ENCODE peak calls at places on chromosomes 3 and 15, in five cellular contexts. Y, U, S, T and Q are unnamed samples.

GRCh38 chr3:194462936-194463335 is 23.9 kb downstream of the ATP13A3 start:
- DNase-seq in T (no peak), U (no peak), Y (no peak), S (no peak), Q (no peak)

GRCh38 chr3:125150525-125151436 is 61.8 kb downstream of the SLC12A8 start:
- DNase-seq in Y (peak), T (peak), U (no peak), S (peak), Q (no peak)

GRCh38 chr15:25670025-25670554 is 193.0 kb downstream of the ATP10A start:
- DNase-seq in Y (no peak), T (no peak), S (peak), U (no peak), Q (peak)

GRCh38 chr15:98866503-98866902 is 141.1 kb downstream of the PGPEP1L start:
- DNase-seq in T (no peak), S (no peak), U (no peak), Y (no peak), Q (no peak)

GRCh38 chr3:128338536-128339400 is 127.9 kb downstream of the DNAJB8 start:
- DNase-seq in S (peak), Y (no peak), T (no peak), U (no peak), Q (no peak)

GRCh38 chr15:68447209-68447608 is 15.2 kb upstream of the ITGA11 start:
- DNase-seq in S (no peak), T (no peak), Y (no peak), U (no peak), Q (no peak)

GRCh38 chr3:113285226-113285625 is 73.9 kb downstream of the BOC start:
- DNase-seq in T (no peak), S (no peak), Y (no peak), U (no peak), Q (no peak)

GRCh38 chr15:36271048-36271447 is 308.4 kb upstream of the CDIN1 start:
- DNase-seq in Y (no peak), U (no peak), T (no peak), S (peak), Q (no peak)

GRCh38 chr3:133276594-133276993 is 123.3 kb upstream of the BFSP2 start:
- DNase-seq in U (no peak), T (no peak), S (no peak), Y (no peak), Q (no peak)

GRCh38 chr3:159898147-159898546 is 90.5 kb upstream of the IL12A start:
- DNase-seq in Y (no peak), S (no peak), U (no peak), T (no peak), Q (no peak)

GRCh38 chr3:72818915-72819314 is 29.3 kb downstream of the SHQ1 start:
- DNase-seq in S (no peak), U (no peak), T (no peak), Y (no peak), Q (no peak)

GRCh38 chr3:69948246-69948862 is 51.2 kb upstream of the SAMMSON start:
- DNase-seq in Y (no peak), S (peak), U (no peak), T (no peak), Q (peak)

GRCh38 chr15:94526071-94526689 is 294.8 kb downstream of the MCTP2 start:
- DNase-seq in S (peak), T (no peak), Y (no peak), U (no peak), Q (no peak)

GRCh38 chr3:129506272-129506742 is 22.1 kb upstream of the RHO start:
- DNase-seq in Y (no peak), U (no peak), S (no peak), T (no peak), Q (no peak)

GRCh38 chr3:189490337-189490736 is 140.9 kb upstream of the TP63 start:
- DNase-seq in U (no peak), S (no peak), T (no peak), Y (no peak), Q (no peak)

GRCh38 chr15:57649138-57649537 is 57.4 kb upstream of the POLR2M start:
- DNase-seq in S (no peak), U (no peak), Y (no peak), T (no peak), Q (no peak)

GRCh38 chr3:127039719-127040118 is 56.8 kb downstream of the PLXNA1 start:
- DNase-seq in U (no peak), T (no peak), S (no peak), Y (no peak), Q (no peak)

GRCh38 chr3:37144806-37145205 is 29.6 kb downstream of the LRRFIP2 start:
- DNase-seq in U (no peak), Y (no peak), T (no peak), S (no peak), Q (no peak)

GRCh38 chr15:58346361-58346760 is 85.4 kb upstream of the LIPC start:
- DNase-seq in S (no peak), Y (no peak), U (no peak), T (no peak), Q (no peak)

GRCh38 chr3:33440328-33440577 is at the start of gene UBP1:
- DNase-seq in S (no peak), T (no peak), Y (no peak), U (no peak), Q (no peak)

GRCh38 chr15:75143738-75144334 is 57.8 kb upstream of the C15orf39 start:
- DNase-seq in S (no peak), Y (no peak), U (no peak), T (no peak), Q (no peak)

GRCh38 chr3:169041677-169042171 is 621.8 kb downstream of the MECOM start:
- DNase-seq in S (peak), T (no peak), U (no peak), Y (no peak), Q (no peak)

GRCh38 chr3:178385280-178385952 is 150.8 kb upstream of the KCNMB2 start:
- DNase-seq in T (no peak), U (no peak), S (peak), Y (peak), Q (peak)